ENCODE peak calls at places on chromosomes 1 and 21, in five cellular contexts. D is mammary epithelial cell, F is neural crest cell, I is hepatocyte, W is left ventricle myocardium inferior. A is an unnamed sample.

GRCh38 chr1:195501118-195501517 is 1107.1 kb downstream of the KCNT2 start:
- DNase-seq in D (no peak), F (no peak), I (no peak), W (no peak), A (no peak)

GRCh38 chr1:91015794-91016550 is 5.9 kb downstream of the ZNF644 start:
- DNase-seq in D (peak; percentile 79), F (no peak), I (peak; percentile 52), W (no peak), A (no peak)

GRCh38 chr1:181482521-181483083 is 715 bp upstream of the CACNA1E start:
- DNase-seq in D (peak; percentile 42), F (peak; percentile 61), I (peak; percentile 69), W (no peak), A (no peak)

GRCh38 chr1:219710529-219711194 is 97.8 kb upstream of the ZC3H11B start:
- DNase-seq in D (peak; percentile 94), F (no peak), I (no peak), W (no peak), A (no peak)

GRCh38 chr1:229022595-229023350 is 248.1 kb upstream of the RAB4A start:
- DNase-seq in D (no peak), F (peak; percentile 43), I (no peak), W (peak; percentile 40), A (no peak)

GRCh38 chr1:9126511-9126910 is 2.4 kb downstream of the GPR157 start:
- DNase-seq in D (no peak), F (no peak), I (no peak), W (no peak), A (no peak)

GRCh38 chr1:19462781-19463180 is 22.6 kb downstream of the CAPZB start:
- DNase-seq in D (no peak), F (no peak), I (no peak), W (no peak), A (no peak)

GRCh38 chr1:40732756-40733301 is 41.3 kb downstream of the NFYC start:
- DNase-seq in D (no peak), F (no peak), I (no peak), W (no peak), A (no peak)

GRCh38 chr1:30947212-30947611 is 38.7 kb upstream of the SDC3 start:
- DNase-seq in D (no peak), F (no peak), I (no peak), W (no peak), A (no peak)

GRCh38 chr1:110645172-110645571 is 29.6 kb downstream of the KCNA3 start:
- DNase-seq in D (no peak), F (no peak), I (no peak), W (no peak), A (no peak)

GRCh38 chr1:64966158-64966963 is at the start of gene JAK1:
- DNase-seq in D (peak; percentile 71), F (peak; percentile 76), I (peak; percentile 96), W (peak; percentile 90), A (peak; percentile 74)

GRCh38 chr1:10507111-10507879 is 32.5 kb downstream of the PEX14 start:
- DNase-seq in D (peak; percentile 72), F (peak; percentile 48), I (peak; percentile 87), W (peak; percentile 48), A (peak; percentile 28)

GRCh38 chr1:9730096-9730901 is 78.8 kb downstream of the PIK3CD start:
- DNase-seq in D (no peak), F (no peak), I (no peak), W (peak; percentile 56), A (no peak)

GRCh38 chr1:182833271-182833670 is 5.9 kb upstream of the DHX9 start:
- DNase-seq in D (peak; percentile 68), F (no peak), I (no peak), W (no peak), A (no peak)

GRCh38 chr1:16217061-16217785 is 4.8 kb upstream of the ARHGEF19 start:
- DNase-seq in D (peak; percentile 95), F (peak; percentile 93), I (peak; percentile 100), W (peak; percentile 99), A (peak; percentile 57)

GRCh38 chr1:67626495-67627235 is 58.3 kb upstream of the GADD45A start:
- DNase-seq in D (peak; percentile 100), F (no peak), I (no peak), W (no peak), A (no peak)

GRCh38 chr1:70659891-70660290 is 248.8 kb downstream of the CTH start:
- DNase-seq in D (no peak), F (no peak), I (no peak), W (no peak), A (no peak)

GRCh38 chr21:46048926-46049889 is 48.7 kb upstream of the COL6A2 start:
- DNase-seq in D (peak; percentile 66), F (no peak), I (peak; percentile 80), W (peak; percentile 90), A (no peak)

GRCh38 chr1:36628804-36629203 is 146.1 kb upstream of the CSF3R start:
- DNase-seq in D (no peak), F (no peak), I (no peak), W (no peak), A (no peak)

GRCh38 chr1:215567491-215568286 is 585 bp downstream of the KCTD3 start:
- DNase-seq in D (peak; percentile 67), F (peak; percentile 41), I (peak; percentile 64), W (peak; percentile 30), A (peak; percentile 29)

GRCh38 chr1:153849487-153850185 is 73.1 kb downstream of the GATAD2B start:
- DNase-seq in D (no peak), F (no peak), I (no peak), W (no peak), A (no peak)

GRCh38 chr1:221725683-221726330 is 16.1 kb downstream of the DUSP10 start:
- DNase-seq in D (no peak), F (no peak), I (no peak), W (no peak), A (no peak)

GRCh38 chr1:221727146-221728036 is 14.5 kb downstream of the DUSP10 start:
- DNase-seq in D (no peak), F (no peak), I (no peak), W (no peak), A (no peak)

GRCh38 chr1:221729771-221730170 is 12.1 kb downstream of the DUSP10 start:
- DNase-seq in D (peak; percentile 3), F (no peak), I (no peak), W (no peak), A (no peak)

GRCh38 chr1:221726331-221726692 is 15.6 kb downstream of the DUSP10 start:
- DNase-seq in D (no peak), F (no peak), I (no peak), W (no peak), A (no peak)

GRCh38 chr1:221728037-221728505 is 13.8 kb downstream of the DUSP10 start:
- DNase-seq in D (no peak), F (no peak), I (no peak), W (no peak), A (no peak)
- TF ChIP-seq CTCF in D (no peak), F (no peak), I (no peak), W (no peak), A (no peak)

DNA sequence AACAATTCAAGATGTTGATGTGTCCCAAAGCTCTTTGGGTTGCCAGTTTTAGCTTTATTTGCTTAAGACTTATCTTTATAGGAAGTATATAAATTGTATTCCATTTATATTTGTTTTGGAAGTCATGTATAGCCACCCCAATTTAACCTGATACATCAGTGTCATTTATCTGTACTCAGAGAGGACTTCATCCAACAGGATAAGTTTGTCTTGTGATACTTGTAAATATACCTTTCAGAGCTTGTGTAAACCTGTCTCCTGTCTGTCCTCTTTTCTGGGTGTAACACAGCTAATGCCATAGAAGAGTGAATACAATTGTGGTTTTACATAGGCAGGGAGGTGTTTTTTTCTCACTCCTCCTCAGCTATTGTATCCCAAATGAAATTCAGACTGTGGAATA is 10.4 kb downstream of the PTGFR start:
- DNase-seq in D (no peak), F (no peak), I (no peak), W (no peak), A (no peak)
- TF ChIP-seq CTCF in D (no peak), F (no peak), I (no peak), W (no peak), A (no peak)

GRCh38 chr1:218361298-218362065 is 16.3 kb downstream of the TGFB2 start:
- DNase-seq in D (no peak), F (no peak), I (peak; percentile 44), W (no peak), A (no peak)
- TF ChIP-seq CTCF in D (peak; percentile 22), F (peak; percentile 55), I (peak; percentile 68), W (peak; percentile 65), A (peak; percentile 95)

DNA sequence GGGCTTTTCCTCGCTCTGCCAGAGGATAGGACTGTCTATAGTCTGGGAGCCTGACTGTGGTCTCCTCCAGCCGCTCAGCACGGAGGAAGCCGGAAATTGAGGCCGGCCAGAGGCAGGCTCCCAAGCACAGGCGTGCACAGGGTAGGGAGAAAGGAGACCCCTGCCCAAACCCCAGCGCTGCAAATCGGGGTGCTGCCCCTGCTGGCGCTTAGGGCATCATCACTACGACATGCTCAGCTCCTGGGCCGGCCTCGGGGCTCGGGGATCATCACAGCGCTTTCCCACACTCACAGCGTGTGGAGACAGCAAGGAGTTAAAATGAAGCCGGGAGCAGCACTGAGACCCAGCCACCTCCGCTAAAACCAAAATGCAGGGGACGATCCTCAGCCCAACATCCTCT is 62.8 kb upstream of the ARHGEF16 start:
- DNase-seq in D (no peak), F (no peak), I (no peak), W (no peak), A (no peak)
- TF ChIP-seq CTCF in D (no peak), F (no peak), I (no peak), W (no peak), A (no peak)

GRCh38 chr1:230794871-230795645 is 47.9 kb downstream of the CAPN9 start:
- DNase-seq in D (no peak), F (no peak), I (peak; percentile 31), W (no peak), A (no peak)

GRCh38 chr1:230796626-230797025 is 49.4 kb downstream of the CAPN9 start:
- DNase-seq in D (no peak), F (no peak), I (no peak), W (no peak), A (no peak)

GRCh38 chr1:230798187-230798484 is 50.9 kb downstream of the CAPN9 start:
- DNase-seq in D (no peak), F (no peak), I (no peak), W (no peak), A (no peak)

GRCh38 chr1:230798491-230798890 is 51.3 kb downstream of the CAPN9 start:
- DNase-seq in D (no peak), F (no peak), I (no peak), W (no peak), A (no peak)

DNA sequence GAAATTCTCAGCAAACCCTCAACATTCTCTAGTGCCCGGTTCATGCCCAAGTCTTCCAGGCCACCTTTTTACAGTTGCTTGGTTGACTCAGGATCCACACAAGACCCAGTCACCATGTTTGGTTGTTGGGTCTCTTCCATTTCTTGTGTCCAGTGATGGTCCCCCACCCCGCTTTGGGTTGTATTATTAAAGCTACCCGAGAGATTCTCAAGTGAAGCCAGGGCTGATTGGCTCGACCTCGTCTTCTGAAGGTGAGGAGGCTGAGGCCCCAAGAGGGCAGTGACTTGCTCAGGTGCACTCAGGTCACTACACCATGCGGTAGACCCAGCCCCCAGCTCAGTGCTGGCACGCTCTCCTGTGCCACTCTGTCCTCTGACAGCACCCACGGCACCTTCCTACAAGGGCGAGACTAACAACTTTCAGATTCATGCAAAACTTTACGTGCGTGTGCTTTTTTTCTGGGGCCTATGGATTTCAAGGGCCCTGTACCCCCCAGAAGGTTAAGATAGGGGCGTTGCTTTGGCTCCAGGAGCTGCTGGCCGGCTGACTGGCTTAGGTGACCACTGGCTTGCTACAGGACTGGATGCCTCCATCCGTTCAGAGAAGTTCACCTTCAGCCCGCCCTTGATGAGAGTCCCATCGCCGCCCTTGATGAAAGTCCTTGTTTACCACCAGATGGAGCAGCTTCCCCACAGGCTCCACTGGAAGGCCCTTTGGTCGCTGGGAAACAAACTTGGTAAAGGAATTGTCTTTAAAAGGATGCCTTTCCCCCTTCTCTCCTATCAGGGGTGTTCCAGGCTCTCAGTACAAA is 50.4 kb downstream of the CAPN9 start:
- DNase-seq in D (peak; percentile 33), F (peak; percentile 53), I (peak; percentile 86), W (peak; percentile 41), A (no peak)
- TF ChIP-seq CTCF in D (peak; percentile 54), F (peak; percentile 76), I (peak; percentile 83), W (peak; percentile 88), A (peak; percentile 76)